ENCODE peak calls at places on chromosome 21, in nine cellular contexts. One of them, this sample, is unnamed.

GRCh38 chr21:44365251-44365966 is 12.0 kb downstream of the TRPM2 start:
- DNase-seq in mesendoderm: no peak
- DNase-seq in trophoblast cell: no peak
- DNase-seq in heart right ventricle: no peak
- DNase-seq in ovary: no peak
- DNase-seq in colonic mucosa: no peak
- DNase-seq in NCI-H1092 treated with DMSO at 0.1 percent for 48 hours: no peak
- DNase-seq in psoas muscle: no peak
- DNase-seq in stimulated activated effector memory CD8-positive, alpha-beta T cell treated with anti-CD3 and anti-CD28 coated beads, Interleukin-12 subunit alpha, Interleukin-12 subunit beta, amount 100 ng/mL, for 72 hours: no peak
- DNase-seq in this sample: no peak

GRCh38 chr21:15001773-15002647 is 62.8 kb downstream of the NRIP1 start:
- DNase-seq in stimulated activated effector memory CD8-positive, alpha-beta T cell treated with anti-CD3 and anti-CD28 coated beads, Interleukin-12 subunit alpha, Interleukin-12 subunit beta, amount 100 ng/mL, for 72 hours: no peak
- DNase-seq in ovary: no peak
- DNase-seq in colonic mucosa: no peak
- DNase-seq in psoas muscle: no peak
- DNase-seq in trophoblast cell: no peak
- DNase-seq in heart right ventricle: no peak
- DNase-seq in NCI-H1092 treated with DMSO at 0.1 percent for 48 hours: peak
- DNase-seq in mesendoderm: no peak
- DNase-seq in this sample: no peak

GRCh38 chr21:35562876-35563275 is 497.4 kb downstream of the SETD4 start:
- DNase-seq in stimulated activated effector memory CD8-positive, alpha-beta T cell treated with anti-CD3 and anti-CD28 coated beads, Interleukin-12 subunit alpha, Interleukin-12 subunit beta, amount 100 ng/mL, for 72 hours: no peak
- DNase-seq in mesendoderm: no peak
- DNase-seq in trophoblast cell: no peak
- DNase-seq in colonic mucosa: no peak
- DNase-seq in NCI-H1092 treated with DMSO at 0.1 percent for 48 hours: no peak
- DNase-seq in psoas muscle: no peak
- DNase-seq in ovary: no peak
- DNase-seq in heart right ventricle: no peak
- DNase-seq in this sample: no peak

GRCh38 chr21:46287541-46287940 is 1.4 kb downstream of the YBEY start:
- DNase-seq in colonic mucosa: no peak
- DNase-seq in trophoblast cell: no peak
- DNase-seq in psoas muscle: no peak
- DNase-seq in mesendoderm: no peak
- DNase-seq in NCI-H1092 treated with DMSO at 0.1 percent for 48 hours: no peak
- DNase-seq in heart right ventricle: no peak
- DNase-seq in ovary: no peak
- DNase-seq in stimulated activated effector memory CD8-positive, alpha-beta T cell treated with anti-CD3 and anti-CD28 coated beads, Interleukin-12 subunit alpha, Interleukin-12 subunit beta, amount 100 ng/mL, for 72 hours: no peak
- DNase-seq in this sample: no peak

GRCh38 chr21:34576043-34576466 is 38.9 kb downstream of the RCAN1 start:
- DNase-seq in mesendoderm: no peak
- DNase-seq in heart right ventricle: peak
- DNase-seq in psoas muscle: no peak
- DNase-seq in stimulated activated effector memory CD8-positive, alpha-beta T cell treated with anti-CD3 and anti-CD28 coated beads, Interleukin-12 subunit alpha, Interleukin-12 subunit beta, amount 100 ng/mL, for 72 hours: no peak
- DNase-seq in trophoblast cell: peak
- DNase-seq in colonic mucosa: peak
- DNase-seq in ovary: no peak
- DNase-seq in NCI-H1092 treated with DMSO at 0.1 percent for 48 hours: no peak
- DNase-seq in this sample: no peak

GRCh38 chr21:43909736-43910455 is 44.9 kb downstream of the AGPAT3 start:
- DNase-seq in NCI-H1092 treated with DMSO at 0.1 percent for 48 hours: no peak
- DNase-seq in heart right ventricle: no peak
- DNase-seq in mesendoderm: no peak
- DNase-seq in stimulated activated effector memory CD8-positive, alpha-beta T cell treated with anti-CD3 and anti-CD28 coated beads, Interleukin-12 subunit alpha, Interleukin-12 subunit beta, amount 100 ng/mL, for 72 hours: no peak
- DNase-seq in ovary: no peak
- DNase-seq in psoas muscle: no peak
- DNase-seq in trophoblast cell: no peak
- DNase-seq in colonic mucosa: no peak
- DNase-seq in this sample: no peak

GRCh38 chr21:20971296-20971921 is 26.8 kb upstream of the NCAM2 start:
- DNase-seq in trophoblast cell: peak
- DNase-seq in stimulated activated effector memory CD8-positive, alpha-beta T cell treated with anti-CD3 and anti-CD28 coated beads, Interleukin-12 subunit alpha, Interleukin-12 subunit beta, amount 100 ng/mL, for 72 hours: no peak
- DNase-seq in mesendoderm: peak
- DNase-seq in NCI-H1092 treated with DMSO at 0.1 percent for 48 hours: peak
- DNase-seq in heart right ventricle: no peak
- DNase-seq in ovary: no peak
- DNase-seq in colonic mucosa: peak
- DNase-seq in psoas muscle: peak
- DNase-seq in this sample: peak

GRCh38 chr21:19228241-19228640 is 824.7 kb upstream of the TMPRSS15 start:
- DNase-seq in trophoblast cell: no peak
- DNase-seq in colonic mucosa: no peak
- DNase-seq in psoas muscle: no peak
- DNase-seq in ovary: no peak
- DNase-seq in mesendoderm: no peak
- DNase-seq in NCI-H1092 treated with DMSO at 0.1 percent for 48 hours: peak
- DNase-seq in stimulated activated effector memory CD8-positive, alpha-beta T cell treated with anti-CD3 and anti-CD28 coated beads, Interleukin-12 subunit alpha, Interleukin-12 subunit beta, amount 100 ng/mL, for 72 hours: no peak
- DNase-seq in heart right ventricle: no peak
- DNase-seq in this sample: no peak

GRCh38 chr21:44356636-44357035 is 3.2 kb downstream of the TRPM2 start:
- DNase-seq in ovary: no peak
- DNase-seq in colonic mucosa: no peak
- DNase-seq in stimulated activated effector memory CD8-positive, alpha-beta T cell treated with anti-CD3 and anti-CD28 coated beads, Interleukin-12 subunit alpha, Interleukin-12 subunit beta, amount 100 ng/mL, for 72 hours: no peak
- DNase-seq in heart right ventricle: no peak
- DNase-seq in mesendoderm: no peak
- DNase-seq in psoas muscle: no peak
- DNase-seq in NCI-H1092 treated with DMSO at 0.1 percent for 48 hours: no peak
- DNase-seq in trophoblast cell: no peak
- DNase-seq in this sample: no peak

This sample was measured in ELF-1.